ENCODE peak calls at places on chromosomes 6 and 20, in ten cellular contexts. I, K, G, M, B, L, A, Z, U and H are unnamed samples.

GRCh38 chr6:127737009-127737486 is 160.1 kb downstream of the C6orf58 start:
- DNase-seq in I (peak), K (peak), G (peak), M (peak), B (peak), L (peak), A (peak), Z (no peak), U (peak), H (peak)

GRCh38 chr20:20568604-20569205 is 143.7 kb downstream of the RALGAPA2 start:
- DNase-seq in I (no peak), K (peak), G (no peak), M (peak), B (peak), L (peak), A (no peak), Z (no peak), U (peak), H (peak)

GRCh38 chr6:108944707-108945685 is 96.8 kb downstream of the ARMC2 start:
- DNase-seq in I (no peak), K (no peak), G (peak), M (peak), B (no peak), L (no peak), A (no peak), Z (no peak), U (peak), H (no peak)

GRCh38 chr20:35091808-35092523 is 641 bp downstream of the TRPC4AP start:
- DNase-seq in I (no peak), K (no peak), G (no peak), M (no peak), B (no peak), L (peak), A (no peak), Z (no peak), U (peak), H (peak)

GRCh38 chr20:45235995-45236394 is 14.8 kb downstream of the SEMG2 start:
- DNase-seq in I (no peak), K (peak), G (no peak), M (no peak), B (no peak), L (no peak), A (no peak), Z (peak), U (peak), H (no peak)

GRCh38 chr20:19047040-19047950 is 165.1 kb upstream of the SLC24A3 start:
- DNase-seq in I (no peak), K (no peak), G (no peak), M (no peak), B (no peak), L (no peak), A (no peak), Z (no peak), U (peak), H (peak)

GRCh38 chr6:129701721-129702455 is 8.1 kb downstream of the ARHGAP18 start:
- DNase-seq in I (no peak), K (no peak), G (peak), M (peak), B (no peak), L (peak), A (no peak), Z (no peak), U (peak), H (no peak)

GRCh38 chr6:159941286-159942113 is 27.4 kb upstream of the IGF2R start:
- DNase-seq in I (peak), K (peak), G (no peak), M (peak), B (no peak), L (peak), A (peak), Z (no peak), U (peak), H (peak)

GRCh38 chr6:108452725-108453195 is 108.0 kb upstream of the FOXO3 start:
- DNase-seq in I (no peak), K (no peak), G (no peak), M (peak), B (no peak), L (no peak), A (no peak), Z (no peak), U (no peak), H (peak)

GRCh38 chr6:26198626-26199056 is 111.4 kb downstream of the HFE start:
- DNase-seq in I (no peak), K (no peak), G (no peak), M (no peak), B (peak), L (no peak), A (no peak), Z (no peak), U (no peak), H (no peak)

GRCh38 chr6:15531973-15532372 is 130.9 kb downstream of the DTNBP1 start:
- DNase-seq in I (no peak), K (no peak), G (no peak), M (no peak), B (no peak), L (no peak), A (no peak), Z (no peak), U (no peak), H (no peak)

GRCh38 chr6:107246972-107247615 is 131.8 kb upstream of the BEND3 start:
- DNase-seq in I (no peak), K (no peak), G (no peak), M (peak), B (no peak), L (no peak), A (no peak), Z (no peak), U (no peak), H (no peak)

GRCh38 chr6:130625825-130626500 is 201.2 kb upstream of the SMLR1 start:
- DNase-seq in I (no peak), K (peak), G (peak), M (peak), B (no peak), L (peak), A (no peak), Z (no peak), U (peak), H (no peak)

GRCh38 chr6:135126034-135126433 is 55.1 kb upstream of the MYB start:
- DNase-seq in I (no peak), K (no peak), G (no peak), M (no peak), B (no peak), L (no peak), A (no peak), Z (no peak), U (no peak), H (no peak)